ENCODE peak calls at places on chromosome 21, in nine cellular contexts. L, I, R, D, M, N, P, H and Q are unnamed samples.

GRCh38 chr21:28734522-28735175 is 258.0 kb downstream of the LTN1 start:
- DNase-seq in L (no peak), I (no peak), R (no peak), D (no peak), M (no peak), N (no peak), P (no peak), H (no peak), Q (no peak)

GRCh38 chr21:21188513-21189188 is 190.4 kb downstream of the NCAM2 start:
- DNase-seq in L (no peak), I (no peak), R (no peak), D (no peak), M (no peak), N (peak), P (no peak), H (no peak), Q (no peak)

GRCh38 chr21:44946254-44947041 is 6.6 kb downstream of the SLX9 start:
- DNase-seq in L (no peak), I (no peak), R (no peak), D (no peak), M (no peak), N (no peak), P (no peak), H (no peak), Q (no peak)

GRCh38 chr21:27024316-27024715 is 57.4 kb upstream of the ADAMTS5 start:
- DNase-seq in L (peak), I (no peak), R (no peak), D (no peak), M (no peak), N (peak), P (no peak), H (no peak), Q (no peak)

GRCh38 chr21:29144736-29145353 is 14.4 kb downstream of the MAP3K7CL start:
- DNase-seq in L (no peak), I (no peak), R (no peak), D (no peak), M (no peak), N (peak), P (no peak), H (no peak), Q (no peak)

GRCh38 chr21:26966978-26967913 is at the start of gene ADAMTS5:
- DNase-seq in L (peak), I (no peak), R (peak), D (no peak), M (no peak), N (peak), P (no peak), H (peak), Q (peak)

GRCh38 chr21:27190601-27191000 is 223.7 kb upstream of the ADAMTS5 start:
- DNase-seq in L (peak), I (no peak), R (no peak), D (no peak), M (peak), N (peak), P (no peak), H (no peak), Q (no peak)

GRCh38 chr21:34037446-34037845 is 35.9 kb upstream of the MRPS6 start:
- DNase-seq in L (peak), I (no peak), R (no peak), D (no peak), M (no peak), N (peak), P (peak), H (no peak), Q (no peak)

GRCh38 chr21:25963186-25963585 is 207.4 kb downstream of the APP start:
- DNase-seq in L (no peak), I (no peak), R (no peak), D (no peak), M (no peak), N (peak), P (no peak), H (no peak), Q (no peak)

GRCh38 chr21:41219498-41220207 is 51.7 kb downstream of the BACE2 start:
- DNase-seq in L (no peak), I (no peak), R (no peak), D (no peak), M (no peak), N (no peak), P (no peak), H (no peak), Q (no peak)

GRCh38 chr21:35037384-35038105 is 11.6 kb downstream of the RUNX1 start:
- DNase-seq in L (no peak), I (no peak), R (no peak), D (no peak), M (no peak), N (no peak), P (no peak), H (no peak), Q (no peak)

GRCh38 chr21:28359300-28359699 is 633.4 kb downstream of the LTN1 start:
- DNase-seq in L (no peak), I (no peak), R (no peak), D (no peak), M (no peak), N (no peak), P (no peak), H (no peak), Q (no peak)

DNA sequence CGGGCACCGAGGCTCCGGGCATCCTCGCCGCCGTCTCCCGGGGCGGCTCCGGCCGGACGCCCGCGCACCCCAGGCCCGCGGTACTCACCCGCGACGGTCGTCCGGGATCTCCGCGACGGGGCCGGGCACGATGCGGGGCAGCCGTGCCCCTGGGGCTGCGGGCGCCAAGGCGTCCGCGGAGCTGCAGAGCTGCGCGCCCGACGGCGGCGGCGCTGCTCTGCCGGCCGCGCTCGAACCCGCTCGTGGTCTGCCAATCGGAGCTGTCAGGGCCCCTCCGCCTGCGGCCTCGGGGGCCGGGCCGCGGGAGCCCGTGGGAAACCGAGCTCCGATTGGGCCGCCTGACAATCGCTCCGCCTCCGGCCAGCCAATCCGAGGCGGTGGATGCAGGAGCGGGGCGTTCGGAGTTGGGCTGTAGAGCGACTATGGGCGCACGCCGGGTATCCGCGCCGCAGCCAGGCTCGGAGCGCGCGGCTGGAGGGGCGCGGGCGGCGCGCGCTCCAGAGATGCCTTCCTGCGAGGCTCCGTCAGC is 100.6 kb upstream of the SOD1 start:
- DNase-seq in L (peak), I (peak), R (peak), D (peak), M (peak), N (peak), P (peak), H (peak), Q (peak)
- TF ChIP-seq CTCF in L (no peak), I (no peak), R (no peak), D (peak), M (no peak), N (no peak), P (no peak), H (peak), Q (peak)

GRCh38 chr21:42632336-42632751 is 21.1 kb upstream of the PDE9A start:
- DNase-seq in L (no peak), I (no peak), R (no peak), D (no peak), M (peak), N (no peak), P (no peak), H (no peak), Q (no peak)
- TF ChIP-seq CTCF in L (no peak), I (no peak), R (no peak), D (no peak), M (no peak), N (no peak), P (no peak), H (no peak), Q (no peak)

GRCh38 chr21:39456665-39457064 is 4.9 kb downstream of the SH3BGR start:
- DNase-seq in L (no peak), I (no peak), R (no peak), D (no peak), M (no peak), N (no peak), P (no peak), H (no peak), Q (no peak)
- TF ChIP-seq CTCF in L (peak), I (no peak), R (no peak), D (peak), M (no peak), N (peak), P (peak), H (peak), Q (peak)

DNA sequence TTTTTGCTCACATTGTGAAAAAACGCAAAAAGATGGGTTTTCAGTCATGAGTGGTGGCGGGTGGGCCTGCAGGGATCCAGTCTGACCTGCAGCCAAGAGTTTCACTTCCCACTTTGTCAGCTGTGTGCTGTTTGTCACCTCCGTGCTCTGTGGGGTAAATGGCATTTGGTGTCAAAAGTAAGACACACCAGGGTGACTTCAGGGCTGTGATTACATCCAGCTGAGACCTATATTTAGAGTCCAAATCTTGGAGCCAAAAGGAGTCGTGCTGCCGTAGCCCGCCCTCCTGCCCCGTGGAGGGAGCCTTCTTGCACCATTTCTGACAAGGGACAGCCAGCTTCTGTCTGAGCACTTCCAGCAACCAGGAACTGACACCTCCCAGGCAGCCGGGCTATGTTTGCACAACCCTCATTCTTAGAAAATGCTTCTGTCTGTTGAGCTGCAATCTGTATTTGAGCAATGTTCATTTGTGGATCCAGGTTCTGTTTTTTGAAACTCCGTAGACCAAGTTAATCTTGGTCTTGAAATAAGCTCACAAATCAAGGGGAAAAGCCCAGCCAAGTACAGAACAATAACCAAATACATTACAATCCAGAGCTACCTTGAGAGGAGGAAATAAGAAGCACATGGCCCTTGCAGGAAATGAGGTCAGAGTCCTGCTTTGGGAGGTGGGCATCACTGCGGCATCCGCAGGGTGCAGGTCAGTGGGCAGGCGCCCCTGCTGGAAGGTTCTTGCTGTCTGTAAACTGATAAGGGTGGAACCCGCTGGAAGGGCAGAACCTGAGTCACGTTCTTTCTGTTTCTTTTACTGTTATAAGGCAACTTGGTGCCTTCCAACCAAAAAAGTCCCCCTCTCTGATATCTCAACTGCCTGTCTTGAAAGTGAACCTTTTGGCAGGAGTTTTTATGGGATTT is 14.4 kb downstream of the ABCG1 start:
- DNase-seq in L (peak), I (peak), R (peak), D (peak), M (peak), N (peak), P (no peak), H (no peak), Q (no peak)
- TF ChIP-seq CTCF in L (peak), I (peak), R (no peak), D (peak), M (peak), N (peak), P (peak), H (peak), Q (no peak)

DNA sequence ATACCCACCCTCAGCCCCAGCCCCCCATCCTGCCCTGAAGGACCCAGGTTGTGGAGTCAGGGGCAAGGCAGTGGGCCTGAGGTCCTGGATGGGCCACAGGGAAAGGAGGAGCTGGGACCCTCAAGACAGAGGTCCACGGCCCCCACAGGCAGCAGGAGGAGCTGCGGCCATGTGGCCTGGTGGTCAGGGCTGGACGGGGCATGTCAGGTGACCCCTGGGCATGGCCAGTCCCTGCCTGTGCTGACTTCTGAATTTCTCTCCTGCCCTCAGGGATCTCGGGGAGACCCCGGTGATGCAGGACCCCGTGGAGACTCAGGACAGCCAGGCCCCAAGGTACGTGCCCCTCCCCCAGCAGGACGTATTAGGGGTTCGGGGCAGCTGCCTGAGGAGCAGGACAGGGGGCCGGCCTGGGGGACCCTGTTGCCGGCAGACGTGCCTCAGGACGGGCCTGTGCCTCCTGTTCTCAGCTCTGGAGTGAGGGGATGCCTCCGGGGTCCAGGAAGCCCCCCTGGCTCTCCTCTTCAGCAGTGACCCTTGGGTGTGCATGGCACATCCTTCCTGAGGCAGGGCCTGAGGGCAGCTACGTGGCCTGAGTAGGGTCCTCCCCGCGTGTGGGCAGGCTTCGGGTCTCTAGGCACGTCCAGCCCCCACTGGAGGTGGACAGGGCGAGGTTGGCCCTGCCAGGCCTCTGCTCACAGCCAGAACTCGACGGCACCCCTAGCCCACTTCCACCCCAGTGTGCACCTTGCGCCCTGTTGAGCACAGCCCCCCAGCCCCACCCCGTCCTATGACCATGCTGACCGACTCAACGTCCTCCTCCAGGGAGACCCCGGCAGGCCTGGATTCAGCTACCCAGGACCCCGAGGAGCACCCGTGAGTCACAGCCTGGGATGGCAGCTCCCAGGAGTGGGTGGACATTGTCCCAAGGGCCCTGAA is 23.6 kb downstream of the COL6A2 start:
- DNase-seq in L (no peak), I (no peak), R (no peak), D (no peak), M (peak), N (no peak), P (no peak), H (peak), Q (no peak)
- TF ChIP-seq CTCF in L (peak), I (no peak), R (no peak), D (no peak), M (no peak), N (no peak), P (no peak), H (no peak), Q (no peak)

GRCh38 chr21:32412998-32413504 is 545 bp downstream of the EVA1C start:
- DNase-seq in L (no peak), I (no peak), R (peak), D (no peak), M (peak), N (peak), P (no peak), H (no peak), Q (no peak)
- TF ChIP-seq CTCF in L (peak), I (no peak), R (no peak), D (no peak), M (no peak), N (no peak), P (peak), H (no peak), Q (no peak)